ENCODE peak calls at places on chromosomes 12 and 14, in six cellular contexts. P, I, F, E, R and L are unnamed samples.

GRCh38 chr12:120224304-120225199 is 23.6 kb upstream of the RPLP0 start:
- DNase-seq in P (no peak), I (peak), F (peak), E (no peak), R (peak), L (no peak)

GRCh38 chr12:29066061-29066588 is 83.0 kb upstream of the FAR2 start:
- DNase-seq in P (no peak), I (no peak), F (peak), E (peak), R (peak), L (peak)

GRCh38 chr12:116113398-116114130 is 163.9 kb downstream of the MED13L start:
- DNase-seq in P (no peak), I (no peak), F (no peak), E (no peak), R (no peak), L (no peak)

GRCh38 chr12:3199551-3200031 is 122.4 kb downstream of the TSPAN9 start:
- DNase-seq in P (peak), I (no peak), F (peak), E (peak), R (peak), L (peak)

GRCh38 chr14:84409435-84409834 is 1120.5 kb upstream of the FLRT2 start:
- DNase-seq in P (no peak), I (no peak), F (no peak), E (no peak), R (peak), L (peak)

GRCh38 chr14:57380935-57381334 is 9.5 kb upstream of the NAA30 start:
- DNase-seq in P (no peak), I (no peak), F (no peak), E (no peak), R (no peak), L (no peak)

GRCh38 chr14:24051789-24052655 is at the start of gene CARMIL3:
- DNase-seq in P (peak), I (peak), F (peak), E (peak), R (peak), L (peak)

GRCh38 chr14:74888164-74889158 is 6.7 kb downstream of the DLST start:
- DNase-seq in P (no peak), I (no peak), F (no peak), E (no peak), R (no peak), L (peak)

GRCh38 chr14:96267336-96267735 is 11.3 kb downstream of the BDKRB1 start:
- DNase-seq in P (no peak), I (no peak), F (no peak), E (no peak), R (peak), L (peak)

GRCh38 chr12:124411291-124411878 is 116.5 kb downstream of the RFLNA start:
- DNase-seq in P (peak), I (no peak), F (peak), E (peak), R (peak), L (peak)

GRCh38 chr12:106997916-106998315 is 11.0 kb upstream of the MTERF2 start:
- DNase-seq in P (no peak), I (no peak), F (no peak), E (no peak), R (no peak), L (no peak)

GRCh38 chr14:97634786-97635185 is 837.6 kb downstream of the VRK1 start:
- DNase-seq in P (no peak), I (no peak), F (peak), E (no peak), R (no peak), L (no peak)

GRCh38 chr14:72518809-72519377 is 375.0 kb downstream of the DPF3 start:
- DNase-seq in P (no peak), I (no peak), F (no peak), E (no peak), R (no peak), L (no peak)

GRCh38 chr12:49413010-49413409 is 45.7 kb downstream of the SPATS2 start:
- DNase-seq in P (no peak), I (no peak), F (no peak), E (no peak), R (no peak), L (no peak)

GRCh38 chr12:25557830-25558436 is 4.8 kb upstream of the LMNTD1 start:
- DNase-seq in P (no peak), I (no peak), F (peak), E (no peak), R (peak), L (peak)
- TF ChIP-seq CTCF in P (no peak), I (peak), F (peak), E (peak), R (peak), L (peak)

GRCh38 chr12:79023784-79024183 is 159.2 kb downstream of the SYT1 start:
- DNase-seq in P (no peak), I (no peak), F (no peak), E (no peak), R (peak), L (peak)
- H3K4me3 ChIP-seq in P (no peak), I (no peak), F (no peak), E (no peak), R (no peak), L (no peak)

GRCh38 chr12:104334581-104334980 is 31.0 kb downstream of the EID3 start:
- DNase-seq in P (no peak), I (no peak), F (peak), E (no peak), R (no peak), L (no peak)

GRCh38 chr12:104337030-104337558 is 33.6 kb downstream of the EID3 start:
- DNase-seq in P (no peak), I (no peak), F (no peak), E (no peak), R (no peak), L (no peak)

GRCh38 chr12:104331376-104331775 is 27.8 kb downstream of the EID3 start:
- DNase-seq in P (no peak), I (no peak), F (no peak), E (no peak), R (no peak), L (no peak)

GRCh38 chr12:104336115-104336514 is 32.6 kb downstream of the EID3 start:
- DNase-seq in P (no peak), I (no peak), F (no peak), E (no peak), R (no peak), L (no peak)

GRCh38 chr12:104333692-104334255 is 30.2 kb downstream of the EID3 start:
- DNase-seq in P (no peak), I (no peak), F (no peak), E (no peak), R (no peak), L (no peak)
- TF ChIP-seq CTCF in P (no peak), I (no peak), F (no peak), E (no peak), R (no peak), L (no peak)

DNA sequence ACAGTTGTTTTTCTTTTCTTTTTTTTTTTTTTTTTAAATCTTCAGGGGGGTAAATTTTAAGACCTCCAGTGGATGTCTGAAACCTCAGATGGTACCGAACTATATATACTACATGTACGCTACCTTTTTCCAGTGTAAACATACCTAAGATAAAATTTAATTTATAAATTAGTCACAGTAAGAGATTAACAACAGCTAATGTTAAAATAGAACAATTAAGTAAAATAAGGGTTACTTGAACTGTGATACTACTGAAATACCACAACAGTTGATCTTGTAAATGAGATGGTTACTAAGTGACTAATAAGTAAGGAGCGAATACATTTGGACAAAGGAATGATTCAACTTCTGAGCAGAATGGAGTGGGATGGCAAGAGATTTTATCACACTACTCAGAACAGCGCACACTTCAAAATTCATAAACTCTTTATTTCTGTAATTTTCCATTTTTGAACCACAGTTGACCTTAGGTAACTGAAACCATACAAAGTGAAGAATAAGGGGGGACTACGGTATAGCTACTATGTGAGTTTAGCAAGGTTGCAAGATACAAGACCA is 80.5 kb upstream of the PCED1B start:
- DNase-seq in P (no peak), I (no peak), F (no peak), E (no peak), R (peak), L (peak)
- H3K4me3 ChIP-seq in P (no peak), I (no peak), F (no peak), E (no peak), R (no peak), L (no peak)

GRCh38 chr14:99807413-99808132 is 14.4 kb downstream of the EML1 start:
- DNase-seq in P (no peak), I (no peak), F (no peak), E (no peak), R (peak), L (peak)
- TF ChIP-seq CTCF in P (no peak), I (no peak), F (no peak), E (no peak), R (no peak), L (no peak)

DNA sequence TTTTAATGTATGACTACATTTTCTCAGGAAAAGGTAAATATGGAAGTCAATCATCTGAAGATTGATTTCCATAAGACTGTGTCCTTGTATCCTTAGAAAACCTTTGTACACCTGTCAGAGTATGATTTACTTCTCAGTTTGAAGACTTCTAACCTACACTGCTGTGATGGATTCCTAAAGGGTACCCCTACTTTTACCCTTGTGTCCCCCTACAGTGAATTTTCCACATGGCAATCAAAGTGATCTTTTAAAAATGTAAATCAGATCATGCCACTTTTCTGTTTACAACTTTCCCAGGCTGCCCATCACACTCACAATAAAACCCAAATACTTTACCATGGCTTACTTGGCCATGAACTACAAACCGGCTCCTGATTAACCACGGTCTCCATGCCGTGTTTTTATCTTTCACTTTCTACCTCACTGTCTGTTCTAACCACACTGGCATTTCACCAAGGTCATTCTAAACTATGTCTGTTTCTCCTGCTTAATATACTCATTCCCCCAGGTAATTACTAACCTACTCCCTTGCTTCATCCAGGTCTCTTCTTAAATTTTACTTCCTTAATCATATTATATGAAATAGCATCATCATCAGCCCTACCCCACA is 8.1 kb downstream of the DNAI7 start:
- DNase-seq in P (no peak), I (no peak), F (no peak), E (no peak), R (peak), L (no peak)
- H3K4me3 ChIP-seq in P (no peak), I (no peak), F (no peak), E (no peak), R (no peak), L (no peak)

GRCh38 chr12:85448548-85449139 is 168.6 kb downstream of the ALX1 start:
- DNase-seq in P (no peak), I (no peak), F (no peak), E (no peak), R (peak), L (peak)
- TF ChIP-seq CTCF in P (no peak), I (peak), F (peak), E (peak), R (peak), L (peak)

DNA sequence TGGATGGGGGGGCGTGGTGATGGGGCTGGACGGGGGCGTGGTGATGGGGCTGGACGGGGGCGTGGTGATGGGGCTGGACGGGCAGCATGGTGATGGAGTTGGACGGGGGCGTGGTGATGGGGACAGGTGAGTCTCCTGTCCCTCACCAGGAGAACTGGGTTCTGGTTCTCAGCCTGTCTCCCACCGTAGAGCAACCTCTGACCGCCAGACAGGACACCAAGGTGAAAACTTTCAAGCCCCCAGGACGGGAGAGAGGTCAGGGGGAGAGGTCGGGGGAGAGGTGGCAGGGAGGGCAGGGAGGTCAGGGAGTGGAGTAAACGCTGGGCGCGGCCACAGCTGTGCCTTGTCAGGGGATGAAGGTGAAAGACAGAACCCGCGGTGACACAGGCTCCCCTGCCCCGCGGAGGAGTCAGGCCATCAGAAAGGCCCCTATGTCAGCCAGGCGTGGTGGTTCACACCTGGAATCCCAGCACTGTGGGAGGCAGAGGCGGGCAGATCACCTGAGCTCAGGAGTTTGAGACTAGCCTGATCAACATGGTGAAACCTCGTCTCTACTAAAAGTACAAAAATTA is 84.6 kb downstream of the GALNT9 start:
- DNase-seq in P (no peak), I (peak), F (no peak), E (peak), R (no peak), L (no peak)
- H3K4me3 ChIP-seq in P (no peak), I (no peak), F (no peak), E (no peak), R (no peak), L (no peak)

DNA sequence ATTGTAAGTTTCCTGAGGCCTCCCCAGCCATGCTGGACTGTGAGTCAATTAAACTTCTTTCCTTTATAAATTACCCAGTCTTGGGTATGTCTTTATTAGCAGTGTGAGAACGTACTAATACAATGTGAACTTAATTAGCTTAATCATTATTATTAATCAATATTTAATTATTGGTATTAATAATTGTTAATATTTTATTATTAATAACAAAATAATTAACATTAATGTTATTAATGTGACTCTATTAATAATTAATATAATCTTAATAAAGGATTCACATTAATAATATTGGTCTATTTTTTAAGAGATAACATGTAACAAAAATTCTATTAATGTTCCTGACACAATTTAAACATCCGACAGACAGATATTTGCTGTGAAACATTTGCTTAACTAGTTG is 164.9 kb upstream of the ATF7IP start:
- DNase-seq in P (no peak), I (no peak), F (no peak), E (no peak), R (no peak), L (no peak)
- TF ChIP-seq CTCF in P (no peak), I (no peak), F (no peak), E (no peak), R (no peak), L (no peak)

GRCh38 chr12:117538032-117538690 is 176.7 kb upstream of the NOS1 start:
- DNase-seq in P (no peak), I (no peak), F (no peak), E (no peak), R (no peak), L (no peak)
- H3K4me3 ChIP-seq in P (no peak), I (no peak), F (no peak), E (no peak), R (no peak), L (no peak)